ENCODE peak calls at places on chromosomes 11 and 22, in nine cellular contexts. U is AG04450; C is right lobe of liver; V is stimulated activated naive B cell treated with anti-CD40 and anti-IgM and Interleukin-4, amounts not matched to agents 10 μg/mL and 1 μg/mL and 100 μg/mL, for 72 hours; M is NCI-H146; S is stimulated activated naive CD8-positive, alpha-beta T cell treated with anti-CD3 and anti-CD28 coated beads, Interleukin-15, Interleukin-2, amounts not matched to agents 100 U/mL and 50 U/mL, for 24 hours; B is neuronal stem cell; F is stimulated activated effector memory CD8-positive, alpha-beta T cell treated with anti-CD3 and anti-CD28 coated beads, Interleukin-12 subunit alpha, Interleukin-12 subunit beta, amount 100 ng/mL, for 72 hours; Y is IMR-90. Q is an unnamed sample.
A peak's percentile ranks its signal among the peaks of the same experiment; 100 is the strongest.

GRCh38 chr11:87127131-87127530 is 89.4 kb downstream of the TMEM135 start:
- DNase-seq in Y (no peak), V (no peak), U (no peak), S (no peak), F (no peak), M (no peak), C (no peak), B (no peak), Q (no peak)

GRCh38 chr11:92752122-92752521 is 217.3 kb upstream of the MTNR1B start:
- DNase-seq in Y (no peak), F (no peak), B (no peak), S (no peak), C (no peak), M (no peak), V (no peak), U (no peak), Q (no peak)

GRCh38 chr22:44566911-44567310 is 68.9 kb upstream of the RTL6 start:
- DNase-seq in V (no peak), S (no peak), M (no peak), U (no peak), B (no peak), C (peak; percentile 27), F (no peak), Y (no peak), Q (no peak)

GRCh38 chr22:24592846-24593809 is at the start of gene LRRC75B:
- DNase-seq in B (peak; percentile 77), Y (peak; percentile 85), U (peak; percentile 53), S (peak; percentile 66), F (peak; percentile 37), M (peak; percentile 62), V (peak; percentile 47), C (peak; percentile 99), Q (no peak)

GRCh38 chr11:119120639-119121007 is 757 bp upstream of the HINFP start:
- DNase-seq in Y (peak; percentile 70), S (no peak), F (no peak), U (peak; percentile 53), C (no peak), V (no peak), B (peak; percentile 24), M (peak; percentile 82), Q (no peak)

GRCh38 chr22:46047226-46047625 is 70.3 kb upstream of the WNT7B start:
- DNase-seq in M (no peak), F (no peak), Y (no peak), S (no peak), B (no peak), U (no peak), C (peak; percentile 44), V (no peak), Q (no peak)

GRCh38 chr11:120020486-120020885 is 117.4 kb downstream of the TRIM29 start:
- DNase-seq in U (no peak), M (no peak), B (no peak), C (no peak), Y (no peak), V (no peak), S (no peak), F (no peak), Q (no peak)

GRCh38 chr11:71182791-71183556 is 69.4 kb downstream of the SHANK2 start:
- DNase-seq in U (no peak), C (peak; percentile 18), S (no peak), M (no peak), Y (no peak), B (no peak), V (no peak), F (no peak), Q (no peak)

GRCh38 chr11:28176231-28176853 is 68.2 kb downstream of the METTL15 start:
- DNase-seq in U (no peak), C (no peak), F (no peak), B (no peak), M (no peak), Y (no peak), S (no peak), V (no peak), Q (no peak)

GRCh38 chr11:95072948-95073347 is 6.2 kb downstream of the SRSF8 start:
- DNase-seq in U (no peak), M (no peak), C (no peak), V (no peak), B (no peak), S (no peak), Y (no peak), F (no peak), Q (no peak)

GRCh38 chr11:64858467-64859401 is 14.3 kb upstream of the CDC42BPG start:
- DNase-seq in C (no peak), S (peak; percentile 72), M (no peak), V (peak; percentile 60), F (no peak), U (no peak), B (no peak), Y (no peak), Q (no peak)

GRCh38 chr11:128720522-128720985 is 26.7 kb downstream of the FLI1 start:
- DNase-seq in V (no peak), M (no peak), C (peak; percentile 41), S (peak; percentile 61), B (peak; percentile 56), Y (no peak), U (no peak), F (no peak), Q (peak; percentile 83)

GRCh38 chr22:38799265-38800002 is 5.5 kb upstream of the DNAL4 start:
- DNase-seq in V (no peak), B (no peak), C (no peak), Y (peak; percentile 37), F (no peak), U (no peak), S (no peak), M (no peak), Q (no peak)

GRCh38 chr11:70641366-70641765 is 243.0 kb downstream of the CTTN start:
- DNase-seq in B (no peak), M (no peak), S (no peak), Y (no peak), U (no peak), C (no peak), F (no peak), V (no peak), Q (no peak)

GRCh38 chr11:69230856-69231425 is 63.0 kb upstream of the MYEOV start:
- DNase-seq in M (no peak), F (no peak), B (no peak), U (no peak), Y (no peak), S (no peak), V (no peak), C (peak; percentile 22), Q (no peak)

GRCh38 chr11:41659990-41660389 is 200.5 kb upstream of the LRRC4C start:
- DNase-seq in F (no peak), V (no peak), S (no peak), Y (no peak), U (no peak), B (no peak), C (no peak), M (no peak), Q (no peak)

GRCh38 chr22:48530666-48531065 is 1297.0 kb downstream of the BRD1 start:
- DNase-seq in Y (no peak), C (no peak), M (no peak), S (no peak), F (no peak), V (no peak), B (no peak), U (no peak), Q (no peak)

GRCh38 chr11:17548444-17548843 is 1.4 kb downstream of the OTOG start:
- DNase-seq in S (no peak), C (no peak), U (no peak), F (no peak), V (no peak), M (no peak), Y (no peak), B (no peak), Q (no peak)